ENCODE peak calls at places on chromosomes 16 and 17, in nine cellular contexts. G is H1, E is A549, N is endothelial cell of umbilical vein, T is GM12878, S is HCT116, L is SK-N-SH, Z is HepG2, P is K562. J is an unnamed sample.

GRCh38 chr17:63647936-63648335 is 25.7 kb downstream of the MAP3K3 start:
- DNase-seq in N (no peak), L (no peak), G (no peak), E (no peak), P (no peak), S (no peak), T (no peak), Z (no peak), J (no peak)

GRCh38 chr16:51002889-51003490 is 148.1 kb downstream of the SALL1 start:
- DNase-seq in T (no peak), L (no peak), P (peak; percentile 15), S (no peak), E (no peak), Z (peak; percentile 13), G (no peak), N (no peak), J (peak; percentile 8)

GRCh38 chr16:84465154-84465553 is 39.3 kb downstream of the MEAK7 start:
- DNase-seq in G (peak; percentile 38), N (no peak), P (no peak), E (no peak), S (no peak), T (no peak), Z (no peak), L (no peak), J (peak; percentile 19)

GRCh38 chr16:80586476-80586875 is 45.7 kb downstream of the DYNLRB2 start:
- DNase-seq in E (no peak), S (no peak), P (no peak), T (no peak), N (no peak), Z (no peak), L (no peak), G (no peak), J (no peak)

GRCh38 chr16:28902909-28903308 is 22.1 kb downstream of the RABEP2 start:
- DNase-seq in G (no peak), T (no peak), N (no peak), S (no peak), E (no peak), P (no peak), L (no peak), Z (no peak), J (peak; percentile 68)

GRCh38 chr17:81066771-81067315 is 31.9 kb downstream of the BAIAP2 start:
- DNase-seq in P (no peak), L (peak; percentile 76), G (no peak), N (no peak), S (no peak), E (no peak), T (no peak), Z (no peak), J (no peak)

GRCh38 chr16:10895053-10895946 is 18.3 kb downstream of the CIITA start:
- DNase-seq in S (no peak), T (no peak), P (peak; percentile 64), G (peak; percentile 92), L (no peak), E (no peak), Z (peak; percentile 48), N (peak; percentile 22), J (peak; percentile 55)

GRCh38 chr16:11976850-11977205 is 294 bp downstream of the SNX29 start:
- DNase-seq in L (no peak), E (no peak), S (no peak), Z (no peak), T (no peak), N (no peak), P (peak; percentile 22), G (no peak), J (no peak)

GRCh38 chr16:71687853-71688252 is 36.6 kb downstream of the PHLPP2 start:
- DNase-seq in Z (no peak), T (no peak), G (no peak), E (no peak), P (no peak), L (no peak), S (no peak), N (no peak), J (no peak)

GRCh38 chr16:49833055-49833454 is 22.9 kb downstream of the ZNF423 start:
- DNase-seq in G (no peak), L (no peak), P (no peak), T (no peak), E (no peak), Z (no peak), N (peak; percentile 77), S (no peak), J (no peak)

GRCh38 chr17:8022358-8023038 is 16.4 kb upstream of the ALOX15B start:
- DNase-seq in E (no peak), Z (no peak), G (no peak), N (no peak), T (no peak), S (no peak), L (no peak), P (no peak), J (no peak)

GRCh38 chr17:39612291-39612894 is 4.7 kb upstream of the NEUROD2 start:
- DNase-seq in L (no peak), Z (no peak), S (no peak), G (no peak), T (no peak), E (no peak), P (no peak), N (no peak), J (no peak)

GRCh38 chr17:35555695-35556094 is 4.9 kb downstream of the SLFN14 start:
- DNase-seq in N (no peak), S (no peak), Z (no peak), E (no peak), L (peak; percentile 26), G (no peak), P (peak; percentile 62), T (no peak), J (no peak)

GRCh38 chr16:66508261-66508913 is 41.5 kb downstream of the TK2 start:
- DNase-seq in G (no peak), E (peak; percentile 93), S (no peak), N (peak; percentile 87), P (no peak), T (no peak), Z (no peak), L (no peak), J (no peak)

GRCh38 chr17:78997881-78998280 is 11.7 kb downstream of the CANT1 start:
- DNase-seq in N (no peak), T (no peak), G (no peak), E (no peak), L (no peak), Z (no peak), P (no peak), S (no peak), J (no peak)

GRCh38 chr16:17471745-17472075 is 950 bp upstream of the XYLT1 start:
- DNase-seq in L (no peak), S (no peak), N (no peak), T (no peak), G (no peak), P (no peak), E (no peak), Z (no peak), J (no peak)

GRCh38 chr17:41864498-41864836 is 756 bp downstream of the KLHL11 start:
- DNase-seq in G (no peak), P (no peak), N (no peak), T (no peak), L (no peak), S (no peak), Z (no peak), E (no peak), J (no peak)

GRCh38 chr17:6471531-6472465 is 27.5 kb downstream of the PIMREG start:
- DNase-seq in T (no peak), E (peak; percentile 38), Z (no peak), P (no peak), L (no peak), N (peak; percentile 43), S (no peak), G (no peak), J (peak; percentile 57)

GRCh38 chr16:3305109-3306068 is at the start of the genes TIGD7 and ZNF75A:
- DNase-seq in G (peak; percentile 89), L (peak; percentile 90), P (peak; percentile 91), E (peak; percentile 95), Z (no peak), S (peak; percentile 51), T (peak; percentile 45), N (peak; percentile 92), J (peak; percentile 92)

GRCh38 chr16:3306078-3306477 is 781 bp downstream of the ZNF75A start:
- DNase-seq in Z (no peak), N (no peak), E (no peak), T (no peak), S (no peak), G (no peak), L (no peak), P (no peak), J (no peak)

GRCh38 chr16:3304370-3304769 is 860 bp downstream of the TIGD7 start:
- DNase-seq in T (no peak), S (no peak), P (no peak), N (no peak), L (no peak), Z (no peak), E (no peak), G (no peak), J (peak; percentile 45)
- H3K4me3 ChIP-seq in T (peak overlapping the region; percentile 79), S (no peak overlapping the region), P (peak overlapping the region; percentile 73), N (peak overlapping the region; percentile 46), L (peak overlapping the region; percentile 69), Z (no peak overlapping the region), E (peak overlapping the region; percentile 58), G (peak overlapping the region; percentile 83), J (peak overlapping the region; percentile 78)

DNA sequence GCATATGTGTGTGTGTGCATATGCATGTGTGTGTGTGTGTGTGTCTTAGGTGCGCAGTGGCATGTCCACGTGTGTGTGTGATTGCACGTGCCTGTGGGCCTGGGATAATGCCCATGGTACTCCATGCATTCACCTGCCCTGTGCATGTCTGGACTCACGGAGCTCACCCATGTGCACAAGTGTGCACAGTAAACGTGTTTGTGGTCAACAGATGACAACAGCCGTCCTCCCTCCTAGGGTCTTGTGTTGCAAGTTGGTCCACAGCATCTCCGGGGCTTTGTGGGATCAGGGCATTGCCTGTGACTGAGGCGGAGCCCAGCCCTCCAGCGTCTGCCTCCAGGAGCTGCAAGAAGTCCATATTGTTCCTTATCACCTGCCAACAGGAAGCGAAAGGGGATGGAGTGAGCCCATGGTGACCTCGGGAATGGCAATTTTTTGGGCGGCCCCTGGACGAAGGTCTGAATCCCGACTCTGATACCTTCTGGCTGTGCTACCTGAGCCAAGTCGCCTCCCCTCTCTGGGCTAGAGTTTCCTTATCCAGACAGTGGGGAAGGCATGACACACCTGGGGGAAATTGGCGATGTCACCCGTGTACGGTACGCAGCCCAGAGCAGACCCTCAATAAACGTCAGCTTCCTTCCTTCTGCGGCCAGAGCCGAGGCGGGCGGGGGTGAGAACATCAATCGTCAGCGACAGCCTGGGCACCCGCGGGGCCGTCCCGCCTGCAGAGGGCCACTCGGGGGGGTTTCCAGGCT is 47.6 kb downstream of the IL21R start:
- DNase-seq in T (no peak), N (no peak), Z (no peak), E (no peak), L (no peak), P (no peak), S (no peak), G (no peak), J (peak; percentile 16)
- TF ChIP-seq MAX in T (no peak), N (no peak), Z (no peak), E (no peak), L (no peak), P (no peak), S (no peak), G (no peak), J (no peak)

GRCh38 chr16:4240624-4241023 is 1.3 kb downstream of the SRL start:
- DNase-seq in Z (no peak), T (no peak), E (no peak), L (peak; percentile 20), S (no peak), N (no peak), G (no peak), P (no peak), J (no peak)
- H3K4me3 ChIP-seq in Z (no peak overlapping the region), T (no peak overlapping the region), E (no peak overlapping the region), L (no peak overlapping the region), S (no peak overlapping the region), N (no peak overlapping the region), G (no peak overlapping the region), P (no peak overlapping the region), J (no peak overlapping the region)

GRCh38 chr17:55607736-55608341 is 96.6 kb upstream of the SMIM36 start:
- DNase-seq in T (no peak), G (no peak), L (no peak), N (no peak), S (no peak), E (peak; percentile 81), Z (no peak), P (no peak), J (no peak)
- TF ChIP-seq MAX in T (no peak), G (no peak), L (no peak), N (no peak), S (no peak), E (no peak), Z (no peak), P (no peak), J (no peak)